ENCODE peak calls at places on chromosomes 5 and 9, in ten cellular contexts. J is iPS DF 6.9; B is D341Med; F is endothelial cell; C is adipocyte; D is colonic mucosa; N is fibroblast of villous mesenchyme; L is stimulated activated CD4-positive, alpha-beta T cell treated with anti-CD3 and anti-CD28 coated beads, Interleukin-1b, Interleukin-23, amount 100 ng/mL, for 24 hours; A is iris pigment epithelial cell; Z is fibroblast of mammary gland. T is an unnamed sample.

GRCh38 chr9:93309889-93310425 is 126.0 kb downstream of the WNK2 start:
- DNase-seq in D (no peak), N (no peak), J (no peak), Z (no peak), C (no peak), A (no peak), B (no peak), F (no peak), L (no peak), T (no peak)

GRCh38 chr9:3479516-3480352 is 46.1 kb downstream of the RFX3 start:
- DNase-seq in L (no peak), F (no peak), D (no peak), N (no peak), Z (no peak), B (no peak), C (no peak), J (no peak), A (no peak), T (no peak)

GRCh38 chr5:19676895-19677294 is 311.1 kb downstream of the CDH18 start:
- DNase-seq in B (no peak), C (peak), J (no peak), F (no peak), N (no peak), D (no peak), Z (no peak), L (no peak), A (peak), T (no peak)

GRCh38 chr9:4933177-4933576 is 51.9 kb upstream of the JAK2 start:
- DNase-seq in A (peak), B (no peak), F (no peak), D (no peak), N (no peak), C (no peak), Z (peak), J (no peak), L (no peak), T (no peak)

GRCh38 chr5:172623313-172623980 is 17.6 kb upstream of the NEURL1B start:
- DNase-seq in A (no peak), N (no peak), D (no peak), J (no peak), F (no peak), C (no peak), B (no peak), Z (no peak), L (no peak), T (no peak)

GRCh38 chr5:2569201-2569600 is 182.3 kb downstream of the IRX2 start:
- DNase-seq in Z (no peak), F (no peak), C (no peak), L (no peak), J (no peak), B (no peak), A (no peak), N (no peak), D (no peak), T (no peak)

GRCh38 chr5:16980983-16981382 is 44.9 kb upstream of the MYO10 start:
- DNase-seq in D (no peak), A (no peak), N (peak), J (no peak), F (no peak), B (no peak), C (no peak), L (no peak), Z (peak), T (no peak)

GRCh38 chr9:115328228-115328627 is 210.3 kb upstream of the TNC start:
- DNase-seq in C (peak), A (no peak), N (peak), F (no peak), D (no peak), Z (peak), L (no peak), J (no peak), B (no peak), T (no peak)

GRCh38 chr9:72052122-72052521 is 8.3 kb downstream of the C9orf57 start:
- DNase-seq in B (no peak), Z (no peak), F (no peak), J (no peak), D (no peak), N (no peak), A (no peak), L (no peak), C (no peak), T (no peak)

GRCh38 chr9:79660615-79661014 is 88.8 kb downstream of the TLE4 start:
- DNase-seq in L (no peak), Z (no peak), B (peak), J (no peak), N (no peak), F (no peak), C (no peak), D (no peak), A (no peak), T (no peak)

GRCh38 chr9:76394896-76395244 is 644 bp upstream of the RFK start:
- DNase-seq in N (peak), B (peak), L (peak), Z (peak), C (no peak), A (no peak), F (peak), D (peak), J (no peak), T (peak)

GRCh38 chr9:126326228-126327015 is at the start of gene MVB12B:
- DNase-seq in D (peak), N (peak), C (peak), A (peak), Z (no peak), F (peak), B (peak), J (no peak), L (peak), T (peak)

GRCh38 chr5:159050408-159051091 is 49.2 kb downstream of the EBF1 start:
- DNase-seq in Z (peak), C (peak), A (peak), B (peak), J (no peak), L (no peak), D (no peak), F (peak), N (peak), T (no peak)

GRCh38 chr9:3963266-3964019 is 336.4 kb downstream of the GLIS3 start:
- DNase-seq in Z (peak), A (peak), L (no peak), N (peak), C (peak), D (peak), B (no peak), F (no peak), J (no peak), T (no peak)

GRCh38 chr9:137226338-137227056 is 805 bp upstream of the RNF224 start:
- DNase-seq in L (no peak), F (no peak), C (no peak), N (no peak), B (no peak), Z (no peak), A (no peak), D (no peak), J (no peak), T (no peak)

GRCh38 chr5:36177154-36177553 is 25.2 kb downstream of the SKP2 start:
- DNase-seq in D (no peak), L (no peak), J (no peak), F (no peak), B (no peak), C (no peak), A (no peak), N (no peak), Z (no peak), T (no peak)

GRCh38 chr5:388266-389196 is 54.4 kb upstream of the EXOC3 start:
- DNase-seq in J (no peak), B (peak), A (no peak), N (no peak), C (no peak), Z (no peak), L (no peak), F (no peak), D (peak), T (no peak)

GRCh38 chr5:93512799-93513198 is 68.2 kb downstream of the NR2F1-AS1 start:
- DNase-seq in C (peak), B (no peak), L (no peak), A (peak), N (peak), Z (peak), D (no peak), F (no peak), J (no peak), T (no peak)

GRCh38 chr5:73236541-73237128 is 63.6 kb downstream of the TMEM174 start:
- DNase-seq in Z (no peak), N (no peak), D (no peak), A (no peak), F (no peak), J (no peak), L (no peak), C (no peak), B (no peak), T (no peak)

GRCh38 chr9:121674952-121675351 is 23.5 kb downstream of the DAB2IP start:
- DNase-seq in C (peak), L (no peak), N (no peak), A (peak), F (no peak), D (no peak), B (no peak), J (no peak), Z (peak), T (no peak)

GRCh38 chr9:129250786-129251185 is 72.7 kb upstream of the IER5L start:
- DNase-seq in B (no peak), D (no peak), A (peak), L (no peak), C (no peak), J (no peak), Z (peak), N (peak), F (no peak), T (no peak)

GRCh38 chr9:31336841-31337240 is 1047.6 kb upstream of the ACO1 start:
- DNase-seq in J (no peak), A (no peak), L (no peak), B (no peak), Z (no peak), C (no peak), F (no peak), D (no peak), N (no peak), T (no peak)

GRCh38 chr5:149464796-149465489 is 85.9 kb upstream of the IL17B start:
- DNase-seq in A (peak), C (peak), Z (peak), N (peak), L (no peak), J (no peak), F (no peak), B (no peak), D (peak), T (no peak)

GRCh38 chr9:130144703-130145102 is 27.5 kb upstream of the NCS1 start:
- DNase-seq in C (no peak), B (no peak), L (no peak), F (no peak), A (no peak), Z (no peak), N (no peak), D (no peak), J (no peak), T (no peak)

GRCh38 chr5:14234204-14234603 is 91.1 kb downstream of the TRIO start:
- DNase-seq in F (no peak), Z (no peak), N (no peak), B (no peak), L (no peak), A (peak), D (no peak), C (peak), J (no peak), T (no peak)

GRCh38 chr9:92986175-92987110 is 39.1 kb downstream of the FGD3 start:
- DNase-seq in N (no peak), A (peak), D (no peak), L (no peak), C (peak), Z (peak), B (peak), J (no peak), F (no peak), T (no peak)

GRCh38 chr5:179310439-179311090 is 34.7 kb downstream of the ADAMTS2 start:
- DNase-seq in J (no peak), A (no peak), B (no peak), N (no peak), F (no peak), D (no peak), C (no peak), L (no peak), Z (no peak), T (no peak)

GRCh38 chr5:10151656-10152055 is 98.0 kb downstream of the ATPSCKMT start:
- DNase-seq in Z (peak), F (no peak), D (no peak), N (no peak), A (peak), B (no peak), L (no peak), J (no peak), C (no peak), T (no peak)

T was measured in SK-N-SH.